ENCODE peak calls at places on chromosomes 12 and 14, in eight cellular contexts. X is PC-9, J is endodermal cell, R is RWPE2, V is tibial artery, N is mucosa of descending colon, B is esophagus squamous epithelium, W is left ventricle myocardium inferior. E is an unnamed sample.

GRCh38 chr12:120817559-120818330 is 86.4 kb downstream of the SPPL3 start:
- DNase-seq in X (no peak), J (no peak), R (no peak), V (no peak), N (no peak), B (no peak), W (no peak), E (no peak)

GRCh38 chr14:104445086-104445485 is 134.5 kb upstream of the C14orf180 start:
- DNase-seq in X (no peak), J (peak; percentile 38), R (no peak), V (peak; percentile 35), N (no peak), B (no peak), W (no peak), E (peak; percentile 31)

GRCh38 chr14:65449647-65450046 is 37.1 kb downstream of the FUT8 start:
- DNase-seq in X (no peak), J (no peak), R (no peak), V (no peak), N (no peak), B (no peak), W (no peak), E (no peak)

GRCh38 chr14:20802341-20803084 is at the start of gene RNASE1:
- DNase-seq in X (peak; percentile 33), J (no peak), R (no peak), V (peak; percentile 74), N (peak; percentile 84), B (no peak), W (peak; percentile 34), E (peak; percentile 18)

GRCh38 chr12:25264015-25264582 is 13.4 kb upstream of the KRAS start:
- DNase-seq in X (no peak), J (no peak), R (no peak), V (no peak), N (no peak), B (no peak), W (no peak), E (no peak)

GRCh38 chr14:52650774-52651173 is 44.6 kb downstream of the ERO1A start:
- DNase-seq in X (no peak), J (no peak), R (no peak), V (no peak), N (peak; percentile 27), B (no peak), W (no peak), E (no peak)

GRCh38 chr14:56172571-56172971 is 54.4 kb downstream of the PELI2 start:
- DNase-seq in X (no peak), J (no peak), R (no peak), V (no peak), N (no peak), B (no peak), W (no peak), E (no peak)

GRCh38 chr12:27967551-27968054 is 4.9 kb downstream of the PTHLH start:
- DNase-seq in X (no peak), J (no peak), R (no peak), V (no peak), N (no peak), B (no peak), W (no peak), E (no peak)

GRCh38 chr12:462936-463705 is 3.4 kb downstream of the B4GALNT3 start:
- DNase-seq in X (peak; percentile 76), J (peak; percentile 64), R (no peak), V (no peak), N (peak; percentile 79), B (no peak), W (no peak), E (no peak)

GRCh38 chr14:58637040-58637390 is 747 bp upstream of the DACT1 start:
- DNase-seq in X (no peak), J (no peak), R (no peak), V (peak; percentile 76), N (peak; percentile 61), B (no peak), W (peak; percentile 41), E (peak; percentile 92)

GRCh38 chr14:100304825-100305445 is 1.3 kb downstream of the SLC25A29 start:
- DNase-seq in X (peak; percentile 38), J (peak; percentile 91), R (no peak), V (no peak), N (peak; percentile 69), B (no peak), W (peak; percentile 52), E (no peak)

GRCh38 chr12:53133722-53134121 is 30.4 kb downstream of the SOAT2 start:
- DNase-seq in X (no peak), J (no peak), R (no peak), V (no peak), N (no peak), B (no peak), W (no peak), E (no peak)

GRCh38 chr14:80681651-80682050 is 259.9 kb downstream of the CEP128 start:
- DNase-seq in X (no peak), J (no peak), R (no peak), V (no peak), N (no peak), B (no peak), W (no peak), E (no peak)

GRCh38 chr12:57896437-57897201 is 44.7 kb upstream of the ATP23 start:
- DNase-seq in X (peak; percentile 36), J (peak; percentile 92), R (no peak), V (peak; percentile 91), N (peak; percentile 83), B (no peak), W (peak; percentile 84), E (peak; percentile 87)

GRCh38 chr14:68981124-68981523 is 2.0 kb upstream of the ACTN1 start:
- DNase-seq in X (no peak), J (no peak), R (no peak), V (no peak), N (no peak), B (no peak), W (no peak), E (no peak)

GRCh38 chr14:56004807-56005579 is 113.2 kb upstream of the PELI2 start:
- DNase-seq in X (peak; percentile 12), J (peak; percentile 53), R (no peak), V (no peak), N (peak; percentile 72), B (no peak), W (no peak), E (peak; percentile 67)

DNA sequence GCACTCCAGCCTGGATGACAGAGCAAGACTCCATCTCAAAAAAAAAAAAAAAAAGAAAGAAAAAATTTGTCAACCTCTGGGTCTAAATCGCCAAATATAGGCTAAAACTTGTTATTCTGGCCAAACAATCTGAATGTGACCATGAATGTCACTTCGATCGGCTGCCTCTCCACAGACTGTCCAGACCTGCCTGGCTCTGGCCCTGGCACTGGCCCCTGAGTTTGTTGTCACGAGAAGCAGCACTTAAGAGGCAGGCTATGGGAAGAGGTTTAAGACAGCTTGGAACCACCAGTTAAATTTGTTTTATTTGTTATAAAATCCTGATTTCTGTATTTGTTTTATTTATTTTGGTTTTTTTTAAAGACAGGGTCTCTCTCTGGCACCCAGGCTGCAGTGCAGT is 14.5 kb downstream of the WSB2 start:
- DNase-seq in X (no peak), J (no peak), R (no peak), V (no peak), N (no peak), B (no peak), W (no peak), E (no peak)
- H3K36me3 ChIP-seq in X (peaks cover 21% of the 10 kb centered on the region), J (peaks cover 89% of the 10 kb centered on the region), R (peaks cover 82% of the 10 kb centered on the region), V (peaks cover 34% of the 10 kb centered on the region), N (no peaks in the 10 kb centered on the region), B (peaks cover 32% of the 10 kb centered on the region), W (peaks cover 85% of the 10 kb centered on the region), E (peaks cover 70% of the 10 kb centered on the region)

GRCh38 chr12:68812553-68813241 is 4.7 kb downstream of the MDM2 start:
- DNase-seq in X (no peak), J (no peak), R (no peak), V (no peak), N (no peak), B (no peak), W (no peak), E (no peak)
- H3K36me3 ChIP-seq in X (peaks cover 36% of the 10 kb centered on the region), J (peaks cover 72% of the 10 kb centered on the region), R (peaks cover 89% of the 10 kb centered on the region), V (peaks cover 70% of the 10 kb centered on the region), N (no peaks in the 10 kb centered on the region), B (peaks cover 25% of the 10 kb centered on the region), W (peaks cover 76% of the 10 kb centered on the region), E (peaks cover 38% of the 10 kb centered on the region)

DNA sequence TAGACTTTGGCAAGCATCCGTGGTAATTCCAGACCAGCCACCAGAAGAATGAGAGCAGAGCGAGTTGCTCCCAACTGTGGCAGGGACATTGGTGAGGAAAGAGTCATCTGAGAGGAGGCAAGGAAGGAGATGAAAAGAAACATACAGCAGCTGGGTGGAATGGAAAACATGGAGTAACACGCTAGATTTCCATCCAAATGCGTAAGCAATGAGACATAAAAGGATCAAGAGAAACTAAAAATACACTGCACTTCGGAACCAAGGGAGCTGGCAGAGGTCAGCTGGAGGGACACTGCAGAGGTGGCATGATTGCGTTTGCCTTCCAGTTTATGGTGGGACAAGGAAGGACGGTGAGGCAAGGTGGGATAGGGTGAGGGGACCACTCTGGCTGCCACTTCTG is 82.9 kb downstream of the DDX51 start:
- DNase-seq in X (no peak), J (no peak), R (no peak), V (no peak), N (no peak), B (no peak), W (no peak), E (no peak)
- H3K36me3 ChIP-seq in X (peaks cover 17% of the 10 kb centered on the region), J (peaks cover 46% of the 10 kb centered on the region), R (peaks cover 51% of the 10 kb centered on the region), V (peaks cover 45% of the 10 kb centered on the region), N (no peaks in the 10 kb centered on the region), B (peaks cover 20% of the 10 kb centered on the region), W (peaks cover 70% of the 10 kb centered on the region), E (peaks cover 68% of the 10 kb centered on the region)

GRCh38 chr14:67773844-67774377 is 42.5 kb downstream of the ZFYVE26 start:
- DNase-seq in X (no peak), J (no peak), R (no peak), V (no peak), N (no peak), B (no peak), W (no peak), E (no peak)
- H3K36me3 ChIP-seq in X (peaks cover 24% of the 10 kb centered on the region), J (peaks cover 94% of the 10 kb centered on the region), R (peaks cover 89% of the 10 kb centered on the region), V (peaks cover 96% of the 10 kb centered on the region), N (peaks cover 13% of the 10 kb centered on the region), B (peaks cover 42% of the 10 kb centered on the region), W (peaks cover 100% of the 10 kb centered on the region), E (peaks cover 90% of the 10 kb centered on the region)

GRCh38 chr14:105467942-105468471 is 6.6 kb upstream of the CRIP2 start:
- DNase-seq in X (no peak), J (no peak), R (no peak), V (no peak), N (no peak), B (no peak), W (no peak), E (no peak)

GRCh38 chr14:105468621-105469241 is 5.9 kb upstream of the CRIP2 start:
- DNase-seq in X (peak; percentile 28), J (no peak), R (no peak), V (peak; percentile 92), N (no peak), B (no peak), W (peak; percentile 72), E (no peak)

GRCh38 chr14:105465209-105466031 is 9.2 kb upstream of the CRIP2 start:
- DNase-seq in X (peak; percentile 75), J (peak; percentile 85), R (no peak), V (no peak), N (no peak), B (no peak), W (peak; percentile 71), E (no peak)

GRCh38 chr14:105467249-105467941 is 7.2 kb upstream of the CRIP2 start:
- DNase-seq in X (peak; percentile 85), J (no peak), R (no peak), V (no peak), N (no peak), B (no peak), W (no peak), E (no peak)

GRCh38 chr14:105466491-105467248 is 8.0 kb upstream of the CRIP2 start:
- DNase-seq in X (peak; percentile 66), J (no peak), R (no peak), V (no peak), N (no peak), B (no peak), W (peak; percentile 85), E (no peak)
- H3K36me3 ChIP-seq in X (peaks cover 5% of the 10 kb centered on the region), J (peaks cover 17% of the 10 kb centered on the region), R (peaks cover 66% of the 10 kb centered on the region), V (peaks cover 17% of the 10 kb centered on the region), N (no peaks in the 10 kb centered on the region), B (peaks cover 25% of the 10 kb centered on the region), W (peaks cover 37% of the 10 kb centered on the region), E (peaks cover 56% of the 10 kb centered on the region)

E was measured in ascending aorta.